ENCODE peak calls at places on chromosome 21, in six cellular contexts. V is HCT116, G is spleen, P is stomach, L is iPS DF 6.9, M is body of pancreas. S is an unnamed sample.

GRCh38 chr21:44079846-44080245 is 27.4 kb upstream of the PWP2 start:
- DNase-seq in V (no peak), M (no peak), P (no peak), G (no peak), L (no peak), S (no peak)

GRCh38 chr21:19475525-19475924 is 1071.9 kb upstream of the TMPRSS15 start:
- DNase-seq in P (no peak), L (no peak), V (no peak), M (no peak), G (no peak), S (no peak)

GRCh38 chr21:26909972-26910371 is 56.9 kb downstream of the ADAMTS5 start:
- DNase-seq in G (no peak), V (no peak), P (no peak), M (no peak), L (peak; percentile 63), S (no peak)

GRCh38 chr21:17765207-17765606 is 53.9 kb downstream of the C21orf91 start:
- DNase-seq in G (no peak), M (no peak), V (no peak), L (no peak), P (no peak), S (no peak)

GRCh38 chr21:41737656-41738324 is 29.1 kb downstream of the RIPK4 start:
- DNase-seq in P (no peak), G (no peak), L (no peak), M (no peak), V (no peak), S (no peak)

GRCh38 chr21:41362605-41363369 is 960 bp downstream of the MX2 start:
- DNase-seq in V (no peak), G (peak; percentile 47), M (no peak), L (no peak), P (no peak), S (no peak)

GRCh38 chr21:31252611-31253010 is 91.5 kb downstream of the TIAM1 start:
- DNase-seq in V (no peak), M (no peak), L (no peak), G (no peak), P (no peak), S (no peak)

GRCh38 chr21:27058673-27059365 is 91.9 kb upstream of the ADAMTS5 start:
- DNase-seq in V (no peak), L (no peak), G (no peak), M (no peak), P (no peak), S (no peak)

GRCh38 chr21:8994640-8995511 is 1526.5 kb upstream of the TPTE start:
- DNase-seq in G (no peak), M (no peak), L (no peak), V (no peak), P (no peak), S (peak; percentile 25)

GRCh38 chr21:36104306-36105300 is 30.3 kb upstream of the CBR3 start:
- DNase-seq in V (peak; percentile 24), L (no peak), M (peak; percentile 36), G (peak; percentile 79), P (peak; percentile 35), S (no peak)

GRCh38 chr21:14901482-14901958 is 163.3 kb downstream of the NRIP1 start:
- DNase-seq in G (no peak), M (no peak), V (peak; percentile 78), L (no peak), P (no peak), S (peak; percentile 25)

GRCh38 chr21:37433441-37433840 is 66.9 kb downstream of the DYRK1A start:
- DNase-seq in L (no peak), P (no peak), M (no peak), V (no peak), G (no peak), S (no peak)

GRCh38 chr21:37435719-37436118 is 69.1 kb downstream of the DYRK1A start:
- DNase-seq in L (no peak), M (no peak), V (no peak), P (no peak), G (no peak), S (no peak)

GRCh38 chr21:37436180-37436579 is 69.6 kb downstream of the DYRK1A start:
- DNase-seq in P (no peak), M (no peak), L (no peak), G (no peak), V (no peak), S (no peak)

GRCh38 chr21:37437376-37438080 is 71.0 kb downstream of the DYRK1A start:
- DNase-seq in G (no peak), L (no peak), P (no peak), M (no peak), V (no peak), S (no peak)

DNA sequence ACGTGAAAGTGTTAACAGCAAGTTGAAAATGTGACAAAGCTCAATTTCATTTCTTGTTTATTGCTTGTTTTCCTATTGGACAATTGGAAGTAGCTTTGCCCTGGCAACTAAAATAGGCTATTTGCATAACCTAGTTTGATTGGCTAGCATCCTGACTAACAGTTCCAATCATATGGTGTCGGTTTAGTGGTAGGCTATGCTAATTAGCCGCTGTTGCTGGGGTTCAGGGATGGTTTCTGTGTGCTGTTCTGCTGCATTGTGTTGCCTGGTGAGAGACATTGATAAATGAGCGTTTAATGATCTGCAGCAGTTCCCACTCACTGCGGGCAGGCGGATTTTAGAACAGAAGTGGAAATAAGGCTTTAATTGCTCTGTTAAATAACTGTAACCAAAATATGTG is 68.5 kb downstream of the DYRK1A start:
- DNase-seq in V (peak; percentile 12), M (peak; percentile 37), G (no peak), L (peak; percentile 64), P (no peak), S (peak; percentile 43)
- H3K4me1 ChIP-seq in V (no peaks in the 10 kb centered on the region), M (peaks cover 37% of the 10 kb centered on the region), G (peaks cover 91% of the 10 kb centered on the region), L (peaks cover 5% of the 10 kb centered on the region), P (peaks cover 84% of the 10 kb centered on the region), S (no peaks in the 10 kb centered on the region)

GRCh38 chr21:43015906-43016540 is 41.7 kb downstream of the PKNOX1 start:
- DNase-seq in V (no peak), L (no peak), G (peak; percentile 80), P (no peak), M (no peak), S (no peak)
- H3K4me1 ChIP-seq in V (peaks cover 5% of the 10 kb centered on the region), L (no peaks in the 10 kb centered on the region), G (peaks cover 17% of the 10 kb centered on the region), P (no peaks in the 10 kb centered on the region), M (no peaks in the 10 kb centered on the region), S (no peaks in the 10 kb centered on the region)

GRCh38 chr21:45292399-45293213 is 4.9 kb upstream of the POFUT2 start:
- DNase-seq in G (peak; percentile 94), V (peak; percentile 45), P (peak; percentile 84), L (no peak), M (peak; percentile 88), S (peak; percentile 79)

GRCh38 chr21:45289655-45290515 is 2.2 kb upstream of the POFUT2 start:
- DNase-seq in G (no peak), P (peak; percentile 18), M (no peak), V (peak; percentile 35), L (no peak), S (no peak)

GRCh38 chr21:45293214-45293725 is 5.6 kb upstream of the POFUT2 start:
- DNase-seq in G (no peak), V (no peak), P (peak; percentile 22), L (no peak), M (no peak), S (no peak)

GRCh38 chr21:45290948-45291612 is 3.4 kb upstream of the POFUT2 start:
- DNase-seq in P (peak; percentile 26), L (no peak), M (no peak), V (no peak), G (no peak), S (no peak)

GRCh38 chr21:45291613-45292398 is 4.1 kb upstream of the POFUT2 start:
- DNase-seq in G (peak; percentile 85), P (peak; percentile 25), V (no peak), M (no peak), L (no peak), S (no peak)
- H3K4me1 ChIP-seq in G (peaks cover 66% of the 10 kb centered on the region), P (peaks cover 58% of the 10 kb centered on the region), V (peaks cover 25% of the 10 kb centered on the region), M (peaks cover 53% of the 10 kb centered on the region), L (peaks cover 8% of the 10 kb centered on the region), S (no peaks in the 10 kb centered on the region)

GRCh38 chr21:15928686-15929085 is 198.9 kb downstream of the USP25 start:
- DNase-seq in M (no peak), G (no peak), V (no peak), L (no peak), P (no peak), S (no peak)

GRCh38 chr21:15928196-15928595 is 198.4 kb downstream of the USP25 start:
- DNase-seq in V (no peak), P (no peak), G (peak; percentile 35), M (no peak), L (no peak), S (no peak)

GRCh38 chr21:15935530-15935929 is 205.7 kb downstream of the USP25 start:
- DNase-seq in M (no peak), V (no peak), P (no peak), G (no peak), L (no peak), S (no peak)

GRCh38 chr21:15929536-15929935 is 199.8 kb downstream of the USP25 start:
- DNase-seq in G (no peak), P (no peak), M (no peak), V (no peak), L (no peak), S (no peak)

GRCh38 chr21:15932681-15933200 is 203.0 kb downstream of the USP25 start:
- DNase-seq in G (no peak), L (no peak), M (peak; percentile 22), P (no peak), V (no peak), S (no peak)
- H3K4me1 ChIP-seq in G (no peaks in the 10 kb centered on the region), L (no peaks in the 10 kb centered on the region), M (no peaks in the 10 kb centered on the region), P (no peaks in the 10 kb centered on the region), V (no peaks in the 10 kb centered on the region), S (no peaks in the 10 kb centered on the region)

GRCh38 chr21:32496536-32496935 is 84.0 kb downstream of the EVA1C start:
- DNase-seq in P (no peak), L (no peak), V (no peak), M (no peak), G (no peak), S (no peak)

GRCh38 chr21:32492376-32492775 is 79.9 kb downstream of the EVA1C start:
- DNase-seq in V (no peak), G (no peak), M (no peak), L (no peak), P (no peak), S (no peak)

GRCh38 chr21:32499249-32500055 is 85.9 kb downstream of the TCP10L start:
- DNase-seq in L (no peak), G (no peak), P (no peak), V (no peak), M (no peak), S (no peak)

GRCh38 chr21:32494946-32495703 is 82.6 kb downstream of the EVA1C start:
- DNase-seq in V (no peak), M (no peak), L (no peak), G (no peak), P (no peak), S (peak; percentile 58)
- H3K4me1 ChIP-seq in V (peaks cover 21% of the 10 kb centered on the region), M (no peaks in the 10 kb centered on the region), L (peaks cover 9% of the 10 kb centered on the region), G (peaks cover 18% of the 10 kb centered on the region), P (peaks cover 24% of the 10 kb centered on the region), S (no peaks in the 10 kb centered on the region)

DNA sequence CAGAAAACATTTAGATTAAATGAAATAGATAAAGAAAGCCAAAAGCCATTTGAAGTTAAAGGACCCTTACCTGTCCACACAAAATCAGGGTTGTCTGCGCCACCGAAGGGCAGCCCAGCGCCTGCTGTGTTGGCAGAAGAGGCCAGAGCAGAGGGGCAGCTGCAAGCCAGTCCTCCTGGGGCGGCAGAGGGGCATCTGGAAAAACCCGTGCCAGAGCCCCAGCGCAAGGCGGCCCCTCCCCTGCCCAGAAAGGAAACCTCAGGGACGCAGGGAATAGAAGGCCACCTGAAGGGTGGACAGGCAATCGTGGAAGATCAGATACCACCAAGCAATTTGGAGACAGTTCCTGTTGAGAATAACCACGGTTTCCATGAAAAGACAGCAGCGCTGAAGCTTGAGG is 10.7 kb downstream of the NDUFV3 start:
- DNase-seq in P (no peak), V (no peak), G (no peak), L (no peak), M (no peak), S (no peak)
- H3K4me1 ChIP-seq in P (peaks cover 22% of the 10 kb centered on the region), V (no peaks in the 10 kb centered on the region), G (peaks cover 4% of the 10 kb centered on the region), L (no peaks in the 10 kb centered on the region), M (no peaks in the 10 kb centered on the region), S (no peaks in the 10 kb centered on the region)